ENCODE peak calls at places on chromosomes 11 and 22, in four cellular contexts. T, J, C and H are unnamed samples.
A peak's percentile ranks its signal among the peaks of the same experiment; 100 is the strongest.

GRCh38 chr11:62902932-62903331 is 18.2 kb downstream of the CHRM1 start:
- DNase-seq in T (no peak), J (no peak), C (no peak), H (no peak)

GRCh38 chr11:93852242-93852641 is 1.8 kb upstream of the VSTM5 start:
- DNase-seq in T (no peak), J (no peak), C (no peak), H (no peak)

GRCh38 chr11:57711414-57712255 is at the start of gene MED19:
- DNase-seq in T (peak; percentile 90), J (peak; percentile 54), C (peak; percentile 95), H (peak; percentile 93)

GRCh38 chr11:101866619-101867491 is 48.0 kb upstream of the CEP126 start:
- DNase-seq in T (no peak), J (no peak), C (no peak), H (no peak)

GRCh38 chr22:49664371-49664881 is 163.2 kb downstream of the BRD1 start:
- DNase-seq in T (no peak), J (no peak), C (no peak), H (no peak)

GRCh38 chr11:44456544-44457270 is 108.8 kb upstream of the CD82 start:
- DNase-seq in T (no peak), J (no peak), C (no peak), H (no peak)

GRCh38 chr11:109547356-109548027 is 125.5 kb downstream of the C11orf87 start:
- DNase-seq in T (no peak), J (no peak), C (no peak), H (no peak)

GRCh38 chr11:131408011-131408640 is 37.7 kb downstream of the NTM start:
- DNase-seq in T (peak; percentile 63), J (no peak), C (no peak), H (peak; percentile 1)

GRCh38 chr11:3781423-3781822 is 15.9 kb downstream of the NUP98 start:
- DNase-seq in T (no peak), J (no peak), C (no peak), H (no peak)

GRCh38 chr11:8732748-8733241 is 50.2 kb downstream of the RPL27A start:
- DNase-seq in T (peak; percentile 40), J (no peak), C (peak; percentile 87), H (no peak)

GRCh38 chr11:72813740-72814138 is 472 bp upstream of the ATG16L2 start:
- DNase-seq in T (peak; percentile 84), J (no peak), C (peak; percentile 97), H (peak; percentile 91)

GRCh38 chr11:57514538-57515331 is 767 bp downstream of the SLC43A1 start:
- DNase-seq in T (peak; percentile 66), J (no peak), C (peak; percentile 91), H (peak; percentile 74)

GRCh38 chr22:50576806-50577696 is 1.2 kb downstream of the CPT1B start:
- DNase-seq in T (no peak), J (no peak), C (no peak), H (no peak)

GRCh38 chr11:24239016-24239720 is 257.7 kb upstream of the LUZP2 start:
- DNase-seq in T (no peak), J (no peak), C (no peak), H (no peak)

GRCh38 chr11:13776134-13776815 is 107.8 kb downstream of the FAR1 start:
- DNase-seq in T (no peak), J (no peak), C (no peak), H (peak; percentile 68)

GRCh38 chr11:8813658-8814057 is 97.3 kb upstream of the AKIP1 start:
- DNase-seq in T (peak; percentile 76), J (no peak), C (no peak), H (peak; percentile 74)

GRCh38 chr11:46281374-46281831 is 3.9 kb downstream of the CREB3L1 start:
- DNase-seq in T (peak; percentile 41), J (no peak), C (no peak), H (no peak)

GRCh38 chr22:25853902-25854301 is 111.9 kb downstream of the MYO18B start:
- DNase-seq in T (no peak), J (no peak), C (no peak), H (peak; percentile 9)

GRCh38 chr11:96151501-96151900 is 191.5 kb downstream of the MAML2 start:
- DNase-seq in T (no peak), J (no peak), C (no peak), H (no peak)

GRCh38 chr11:33897761-33898403 is 6.0 kb upstream of the LMO2 start:
- DNase-seq in T (no peak), J (no peak), C (no peak), H (no peak)

GRCh38 chr11:74932797-74933196 is 16.1 kb downstream of the XRRA1 start:
- DNase-seq in T (no peak), J (no peak), C (no peak), H (no peak)

GRCh38 chr22:46079861-46080821 is 70.2 kb upstream of the PPARA start:
- DNase-seq in T (peak; percentile 90), J (no peak), C (peak; percentile 78), H (no peak)

GRCh38 chr11:27907534-27907933 is 200.4 kb downstream of the KIF18A start:
- DNase-seq in T (no peak), J (no peak), C (no peak), H (no peak)

GRCh38 chr22:45284705-45285305 is at the start of gene UPK3A:
- DNase-seq in T (peak; percentile 73), J (no peak), C (peak; percentile 94), H (peak; percentile 32)

GRCh38 chr22:20938272-20938671 is 21.1 kb downstream of the CRKL start:
- DNase-seq in T (no peak), J (no peak), C (no peak), H (no peak)

DNA sequence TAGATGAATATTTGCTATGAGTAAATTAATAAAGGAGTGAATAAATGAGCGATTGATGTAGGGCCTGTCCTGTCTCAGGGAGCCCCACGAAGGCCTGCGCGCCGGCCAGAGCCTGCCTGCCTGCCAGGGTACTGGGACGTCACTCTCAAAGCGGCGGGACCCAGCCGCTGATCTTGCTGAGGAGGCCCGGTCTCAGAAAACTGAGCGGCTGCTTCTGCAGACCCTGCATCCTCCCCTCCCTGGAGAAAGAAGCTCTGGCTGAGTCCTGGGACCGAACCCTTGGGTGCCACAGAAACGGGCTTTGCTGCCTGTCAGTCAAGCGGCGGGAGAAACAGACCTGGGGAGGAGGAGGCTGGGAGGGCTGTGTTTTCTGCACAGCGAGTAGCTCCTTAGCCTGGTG is 91.6 kb upstream of the B3GAT1 start:
- DNase-seq in T (no peak), J (no peak), C (peak; percentile 62), H (no peak)
- TF ChIP-seq POLR2A in T (no peak), J (no peak), C (no peak), H (no peak)

GRCh38 chr22:23764931-23765881 is 2.4 kb downstream of the C22orf15 start:
- DNase-seq in T (no peak), J (no peak), C (no peak), H (peak; percentile 23)
- TF ChIP-seq POLR2A in T (no peak), J (no peak), C (no peak), H (no peak)

GRCh38 chr22:41902016-41902415 is 12.9 kb downstream of the SHISA8 start:
- DNase-seq in T (no peak), J (no peak), C (no peak), H (no peak)

GRCh38 chr22:41898645-41899044 is 16.2 kb downstream of the SHISA8 start:
- DNase-seq in T (no peak), J (no peak), C (no peak), H (no peak)

GRCh38 chr22:41899992-41900651 is 14.8 kb downstream of the SHISA8 start:
- DNase-seq in T (no peak), J (no peak), C (peak; percentile 54), H (no peak)

GRCh38 chr22:41899110-41899509 is 15.8 kb downstream of the SHISA8 start:
- DNase-seq in T (no peak), J (no peak), C (no peak), H (no peak)

GRCh38 chr22:41900652-41901312 is 14.1 kb downstream of the SHISA8 start:
- DNase-seq in T (no peak), J (no peak), C (peak; percentile 47), H (no peak)
- TF ChIP-seq POLR2A in T (no peak), J (no peak), C (no peak), H (no peak)

GRCh38 chr11:65576867-65577755 is 1.3 kb downstream of the EHBP1L1 start:
- DNase-seq in T (no peak), J (no peak), C (peak; percentile 94), H (peak; percentile 57)
- TF ChIP-seq POLR2A in T (no peak), J (peak; percentile 50), C (no peak), H (peak; percentile 71)

DNA sequence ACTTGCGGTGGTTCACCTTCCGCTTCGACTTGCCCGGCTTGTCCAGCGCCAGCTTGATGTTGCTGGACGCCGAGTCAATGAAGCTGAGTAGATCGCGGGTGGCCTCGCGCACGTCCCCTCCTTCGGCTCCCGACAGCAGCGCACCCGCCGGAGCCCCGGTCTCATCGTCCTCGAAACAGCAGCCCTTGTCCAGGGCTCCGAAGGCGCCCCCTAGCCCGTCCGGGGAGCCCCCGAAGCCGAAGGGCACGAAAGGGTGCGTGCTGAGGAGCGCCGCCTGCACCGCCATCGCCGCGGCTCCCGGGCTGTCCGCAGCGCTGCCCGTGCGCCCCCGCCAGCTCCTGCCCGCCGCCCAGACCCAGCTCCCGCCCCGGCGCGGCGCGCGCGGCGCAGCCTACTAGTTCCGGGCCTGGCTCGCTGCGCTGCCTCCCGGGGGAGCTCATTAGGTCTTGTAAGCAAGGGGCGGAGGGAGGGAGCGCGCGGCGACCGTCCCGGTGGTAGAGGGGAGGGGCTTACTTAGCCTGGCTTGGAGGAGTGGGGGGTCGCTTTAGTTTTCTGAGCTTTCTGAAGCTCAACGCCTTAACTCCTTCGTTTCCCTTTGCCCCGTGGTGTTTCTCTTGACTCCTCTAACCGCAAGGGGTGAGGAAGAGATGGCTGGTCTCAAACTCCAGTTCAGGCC is at the start of gene FAM181B:
- DNase-seq in T (peak; percentile 65), J (no peak), C (peak; percentile 84), H (peak; percentile 28)
- TF ChIP-seq POLR2A in T (no peak), J (no peak), C (no peak), H (no peak)